ENCODE peak calls at places on chromosome 17, in ten cellular contexts. One of them, this sample, is unnamed. For H3K4me1 and H3K36me3, the result is how much of the 10 kb centered on the place peaks cover.

GRCh38 chr17:31517524-31517923 is 126.0 kb downstream of the RAB11FIP4 start:
- DNase-seq in transverse colon: no peak
- DNase-seq in A673: no peak
- DNase-seq in uterus: no peak
- DNase-seq in HCT116: no peak
- DNase-seq in breast epithelium: no peak
- DNase-seq in OCI-LY7: no peak
- DNase-seq in heart right ventricle: no peak
- DNase-seq in PC-9: no peak
- DNase-seq in psoas muscle: no peak
- DNase-seq in this sample: no peak

GRCh38 chr17:9854255-9854654 is 28.5 kb downstream of the GLP2R start:
- DNase-seq in transverse colon: no peak
- DNase-seq in A673: no peak
- DNase-seq in uterus: no peak
- DNase-seq in HCT116: no peak
- DNase-seq in breast epithelium: no peak
- DNase-seq in OCI-LY7: no peak
- DNase-seq in heart right ventricle: no peak
- DNase-seq in PC-9: no peak
- DNase-seq in psoas muscle: no peak
- DNase-seq in this sample: no peak

GRCh38 chr17:19943026-19943425 is 34.6 kb downstream of the AKAP10 start:
- DNase-seq in transverse colon: no peak
- DNase-seq in A673: no peak
- DNase-seq in uterus: no peak
- DNase-seq in HCT116: no peak
- DNase-seq in breast epithelium: no peak
- DNase-seq in OCI-LY7: no peak
- DNase-seq in heart right ventricle: no peak
- DNase-seq in PC-9: no peak
- DNase-seq in psoas muscle: no peak
- DNase-seq in this sample: no peak

GRCh38 chr17:8412089-8412488 is 14.5 kb upstream of the RNF222 start:
- DNase-seq in transverse colon: no peak
- DNase-seq in A673: no peak
- DNase-seq in uterus: no peak
- DNase-seq in HCT116: no peak
- DNase-seq in breast epithelium: no peak
- DNase-seq in OCI-LY7: no peak
- DNase-seq in heart right ventricle: no peak
- DNase-seq in PC-9: no peak
- DNase-seq in psoas muscle: no peak
- DNase-seq in this sample: no peak

GRCh38 chr17:81579821-81580321 is 27.7 kb upstream of the FAAP100 start:
- DNase-seq in transverse colon: no peak
- DNase-seq in A673: no peak
- DNase-seq in uterus: no peak
- DNase-seq in HCT116: no peak
- DNase-seq in breast epithelium: no peak
- DNase-seq in OCI-LY7: no peak
- DNase-seq in heart right ventricle: no peak
- DNase-seq in PC-9: no peak
- DNase-seq in psoas muscle: no peak
- DNase-seq in this sample: no peak

GRCh38 chr17:42518755-42519545 is 17.1 kb upstream of the NAGLU start:
- DNase-seq in transverse colon: peak
- DNase-seq in A673: no peak
- DNase-seq in uterus: peak
- DNase-seq in HCT116: no peak
- DNase-seq in breast epithelium: no peak
- DNase-seq in OCI-LY7: no peak
- DNase-seq in heart right ventricle: peak
- DNase-seq in PC-9: peak
- DNase-seq in psoas muscle: no peak
- DNase-seq in this sample: no peak

GRCh38 chr17:40726919-40727318 is 23.4 kb upstream of the KRT24 start:
- DNase-seq in transverse colon: no peak
- DNase-seq in A673: no peak
- DNase-seq in uterus: no peak
- DNase-seq in HCT116: peak
- DNase-seq in breast epithelium: no peak
- DNase-seq in OCI-LY7: peak
- DNase-seq in heart right ventricle: no peak
- DNase-seq in PC-9: no peak
- DNase-seq in psoas muscle: no peak
- DNase-seq in this sample: no peak

GRCh38 chr17:67281053-67281452 is 36.1 kb upstream of the HELZ start:
- DNase-seq in transverse colon: no peak
- DNase-seq in A673: peak
- DNase-seq in uterus: no peak
- DNase-seq in HCT116: no peak
- DNase-seq in breast epithelium: no peak
- DNase-seq in OCI-LY7: no peak
- DNase-seq in heart right ventricle: no peak
- DNase-seq in PC-9: no peak
- DNase-seq in psoas muscle: no peak
- DNase-seq in this sample: no peak

GRCh38 chr17:42274273-42274542 is 2.0 kb downstream of the STAT5B start:
- DNase-seq in transverse colon: no peak
- DNase-seq in A673: no peak
- DNase-seq in uterus: no peak
- DNase-seq in HCT116: no peak
- DNase-seq in breast epithelium: peak
- DNase-seq in OCI-LY7: no peak
- DNase-seq in heart right ventricle: no peak
- DNase-seq in PC-9: no peak
- DNase-seq in psoas muscle: no peak
- DNase-seq in this sample: no peak

GRCh38 chr17:77266891-77267341 is 126.1 kb downstream of the SEC14L1 start:
- DNase-seq in transverse colon: no peak
- DNase-seq in A673: no peak
- DNase-seq in uterus: no peak
- DNase-seq in HCT116: no peak
- DNase-seq in breast epithelium: no peak
- DNase-seq in OCI-LY7: peak
- DNase-seq in heart right ventricle: no peak
- DNase-seq in PC-9: no peak
- DNase-seq in psoas muscle: no peak
- DNase-seq in this sample: no peak

GRCh38 chr17:66714046-66715023 is 120.6 kb upstream of the CACNG5 start:
- DNase-seq in transverse colon: no peak
- DNase-seq in A673: no peak
- DNase-seq in uterus: no peak
- DNase-seq in HCT116: no peak
- DNase-seq in breast epithelium: no peak
- DNase-seq in OCI-LY7: no peak
- DNase-seq in heart right ventricle: no peak
- DNase-seq in PC-9: no peak
- DNase-seq in psoas muscle: no peak
- DNase-seq in this sample: no peak

GRCh38 chr17:6104956-6105355 is 34.8 kb downstream of the WSCD1 start:
- DNase-seq in transverse colon: peak
- DNase-seq in A673: no peak
- DNase-seq in uterus: no peak
- DNase-seq in HCT116: no peak
- DNase-seq in breast epithelium: no peak
- DNase-seq in OCI-LY7: no peak
- DNase-seq in heart right ventricle: no peak
- DNase-seq in PC-9: no peak
- DNase-seq in psoas muscle: no peak
- DNase-seq in this sample: no peak

GRCh38 chr17:9979463-9979995 is 74.5 kb upstream of the RCVRN start:
- DNase-seq in transverse colon: no peak
- DNase-seq in A673: no peak
- DNase-seq in uterus: no peak
- DNase-seq in HCT116: no peak
- DNase-seq in breast epithelium: no peak
- DNase-seq in OCI-LY7: no peak
- DNase-seq in heart right ventricle: no peak
- DNase-seq in PC-9: no peak
- DNase-seq in psoas muscle: no peak
- DNase-seq in this sample: no peak

GRCh38 chr17:31538080-31538762 is 146.7 kb downstream of the RAB11FIP4 start:
- DNase-seq in transverse colon: peak
- DNase-seq in A673: no peak
- DNase-seq in uterus: no peak
- DNase-seq in HCT116: no peak
- DNase-seq in breast epithelium: no peak
- DNase-seq in OCI-LY7: peak
- DNase-seq in heart right ventricle: no peak
- DNase-seq in PC-9: no peak
- DNase-seq in psoas muscle: no peak
- DNase-seq in this sample: no peak

GRCh38 chr17:10614536-10615155 is 42.5 kb downstream of the MYH3 start:
- DNase-seq in transverse colon: peak
- DNase-seq in A673: peak
- DNase-seq in uterus: peak
- DNase-seq in HCT116: peak
- DNase-seq in breast epithelium: no peak
- DNase-seq in OCI-LY7: peak
- DNase-seq in heart right ventricle: peak
- DNase-seq in PC-9: no peak
- DNase-seq in psoas muscle: peak
- DNase-seq in this sample: peak

DNA sequence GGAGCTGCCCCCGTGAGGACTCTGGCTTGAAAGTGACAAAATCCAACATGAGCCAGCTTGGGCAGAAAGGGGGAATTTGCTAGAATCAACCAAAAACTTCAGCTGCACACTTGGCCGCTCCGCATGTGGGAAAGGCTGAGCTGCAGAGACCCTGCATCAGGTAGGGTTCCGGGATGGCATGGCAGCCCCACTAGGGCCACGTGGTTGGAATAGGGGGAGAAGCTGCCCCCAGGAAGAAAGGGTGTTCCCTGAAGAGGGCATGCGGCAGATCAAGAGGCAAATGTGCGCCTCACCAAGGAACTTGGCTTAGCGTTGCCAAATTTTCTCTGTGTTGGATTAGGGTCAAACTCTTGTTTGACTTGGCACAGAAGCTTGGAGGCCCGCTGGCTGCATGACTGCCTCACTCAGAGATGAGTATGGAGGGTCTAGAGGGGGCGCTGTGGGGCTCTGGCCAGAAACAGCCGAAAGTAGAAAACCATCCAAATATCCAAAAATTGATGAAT is 29.2 kb upstream of the WFIKKN2 start:
- DNase-seq in transverse colon: no peak
- DNase-seq in A673: peak
- DNase-seq in uterus: no peak
- DNase-seq in HCT116: no peak
- DNase-seq in breast epithelium: no peak
- DNase-seq in OCI-LY7: no peak
- DNase-seq in heart right ventricle: no peak
- DNase-seq in PC-9: no peak
- DNase-seq in psoas muscle: no peak
- DNase-seq in this sample: no peak
- TF ChIP-seq CTCF in transverse colon: no peak
- TF ChIP-seq CTCF in A673: peak
- TF ChIP-seq CTCF in uterus: no peak
- TF ChIP-seq CTCF in HCT116: peak
- TF ChIP-seq CTCF in breast epithelium: no peak
- TF ChIP-seq CTCF in OCI-LY7: peak
- TF ChIP-seq CTCF in heart right ventricle: no peak
- TF ChIP-seq CTCF in PC-9: no peak
- TF ChIP-seq CTCF in psoas muscle: no peak
- TF ChIP-seq CTCF in this sample: peak

DNA sequence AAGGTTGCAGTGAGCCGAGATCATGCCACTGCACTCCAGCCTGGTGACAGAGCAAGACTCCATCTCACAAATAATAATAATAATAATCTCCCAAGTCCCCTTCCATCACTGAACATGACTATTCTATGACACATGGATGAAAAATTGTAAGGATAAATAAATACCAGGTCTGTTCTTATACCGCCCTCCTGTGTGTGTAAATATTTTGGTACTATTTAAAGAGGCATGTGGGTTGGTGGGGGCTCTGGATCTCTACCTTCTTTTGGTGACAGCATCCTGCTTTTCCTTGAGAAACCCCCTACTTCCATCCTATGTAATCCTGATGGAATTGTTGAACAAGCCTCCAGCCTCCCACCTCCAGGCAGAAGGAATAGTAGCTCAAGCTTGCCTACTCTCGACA is 287.5 kb downstream of the SLC39A11 start:
- DNase-seq in transverse colon: no peak
- DNase-seq in A673: no peak
- DNase-seq in uterus: no peak
- DNase-seq in HCT116: no peak
- DNase-seq in breast epithelium: no peak
- DNase-seq in OCI-LY7: no peak
- DNase-seq in heart right ventricle: no peak
- DNase-seq in PC-9: no peak
- DNase-seq in psoas muscle: no peak
- DNase-seq in this sample: no peak
- H3K4me1 ChIP-seq in transverse colon: under half
- H3K4me1 ChIP-seq in A673: under half
- H3K4me1 ChIP-seq in uterus: under half
- H3K4me1 ChIP-seq in HCT116: under half
- H3K4me1 ChIP-seq in breast epithelium: under half
- H3K4me1 ChIP-seq in OCI-LY7: under half
- H3K4me1 ChIP-seq in heart right ventricle: under half
- H3K4me1 ChIP-seq in PC-9: under half
- H3K4me1 ChIP-seq in psoas muscle: under half
- H3K4me1 ChIP-seq in this sample: under half

DNA sequence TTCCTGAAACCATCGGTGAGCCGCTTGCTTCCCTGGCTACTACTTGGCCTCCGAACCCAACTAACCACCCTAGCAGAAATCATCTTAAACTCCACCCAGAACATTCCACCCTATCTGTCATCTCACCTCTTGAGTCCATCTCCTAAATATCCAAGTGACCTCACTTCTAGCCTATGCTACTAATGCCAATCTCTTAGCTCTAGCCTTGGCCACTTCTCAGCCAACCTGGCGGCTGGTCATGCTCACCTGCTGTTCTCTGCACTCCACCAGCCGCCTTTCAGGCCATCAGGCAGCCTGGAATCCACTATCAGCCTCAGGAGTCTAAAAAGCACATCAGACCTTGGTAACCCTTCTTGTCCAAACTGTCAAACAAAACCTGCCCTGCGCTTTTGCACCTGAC is 11.9 kb upstream of the CYTH1 start:
- DNase-seq in transverse colon: no peak
- DNase-seq in A673: no peak
- DNase-seq in uterus: no peak
- DNase-seq in HCT116: no peak
- DNase-seq in breast epithelium: no peak
- DNase-seq in OCI-LY7: no peak
- DNase-seq in heart right ventricle: no peak
- DNase-seq in PC-9: no peak
- DNase-seq in psoas muscle: no peak
- DNase-seq in this sample: no peak
- H3K36me3 ChIP-seq in transverse colon: under half
- H3K36me3 ChIP-seq in A673: under half
- H3K36me3 ChIP-seq in uterus: under half
- H3K36me3 ChIP-seq in HCT116: under half
- H3K36me3 ChIP-seq in breast epithelium: under half
- H3K36me3 ChIP-seq in OCI-LY7: half or more
- H3K36me3 ChIP-seq in heart right ventricle: under half
- H3K36me3 ChIP-seq in PC-9: under half
- H3K36me3 ChIP-seq in psoas muscle: under half
- H3K36me3 ChIP-seq in this sample: half or more

DNA sequence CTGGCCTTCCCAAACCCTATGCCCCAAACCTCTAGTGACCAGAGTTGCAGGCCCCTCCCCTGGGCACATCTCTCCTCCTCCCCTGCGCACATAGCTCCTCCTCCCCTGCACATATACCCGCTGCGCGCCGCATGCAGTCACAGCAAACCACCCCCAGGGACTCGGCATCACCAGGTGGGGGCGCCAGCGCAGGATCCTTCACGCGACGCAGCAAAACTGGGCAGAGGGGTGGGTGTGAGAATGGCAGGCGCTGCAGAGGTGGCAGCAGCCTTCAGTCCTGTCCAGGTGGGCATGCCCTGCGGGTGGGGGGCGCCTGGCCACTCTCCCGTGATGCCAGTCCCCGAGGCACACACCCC is 5.6 kb downstream of the CORO6 start:
- DNase-seq in transverse colon: peak
- DNase-seq in A673: peak
- DNase-seq in uterus: no peak
- DNase-seq in HCT116: peak
- DNase-seq in breast epithelium: peak
- DNase-seq in OCI-LY7: peak
- DNase-seq in heart right ventricle: peak
- DNase-seq in PC-9: no peak
- DNase-seq in psoas muscle: peak
- DNase-seq in this sample: peak
- TF ChIP-seq CTCF in transverse colon: peak
- TF ChIP-seq CTCF in A673: peak
- TF ChIP-seq CTCF in uterus: peak
- TF ChIP-seq CTCF in HCT116: peak
- TF ChIP-seq CTCF in breast epithelium: peak
- TF ChIP-seq CTCF in OCI-LY7: peak
- TF ChIP-seq CTCF in heart right ventricle: no peak
- TF ChIP-seq CTCF in PC-9: no peak
- TF ChIP-seq CTCF in psoas muscle: peak
- TF ChIP-seq CTCF in this sample: peak

This sample was measured in DND-41.